ENCODE peak calls at places on chromosomes 6 and 20, in eight cellular contexts. O is endothelial cell; Y is OCI-LY7; Q is stimulated activated effector memory CD8-positive, alpha-beta T cell treated with anti-CD3 and anti-CD28 coated beads, Interleukin-12 subunit alpha, Interleukin-12 subunit beta, amount 100 ng/mL, for 72 hours; H is caudate nucleus; L is GM04503; I is right cardiac atrium; F is activated gamma-delta T cell treated with anti-CD3 and anti-CD28 coated beads, Interleukin-2, amount 50 U/mL, for 16 hours. C is an unnamed sample.

GRCh38 chr20:55446301-55446700 is 559.0 kb downstream of the CBLN4 start:
- DNase-seq in O (no peak), Y (no peak), Q (no peak), H (no peak), L (no peak), I (no peak), F (no peak), C (no peak)

GRCh38 chr20:23515250-23515939 is 24.5 kb downstream of the CST8 start:
- DNase-seq in O (no peak), Y (no peak), Q (no peak), H (no peak), L (peak; percentile 27), I (no peak), F (no peak), C (no peak)

GRCh38 chr20:57598060-57598459 is 22.2 kb downstream of the ZBP1 start:
- DNase-seq in O (no peak), Y (no peak), Q (no peak), H (no peak), L (no peak), I (no peak), F (no peak), C (no peak)

GRCh38 chr6:3250278-3250677 is 8.5 kb upstream of the PSMG4 start:
- DNase-seq in O (no peak), Y (no peak), Q (no peak), H (no peak), L (no peak), I (no peak), F (no peak), C (no peak)

GRCh38 chr20:4601630-4602296 is 119.9 kb upstream of the PRND start:
- DNase-seq in O (no peak), Y (no peak), Q (no peak), H (peak; percentile 80), L (no peak), I (peak; percentile 59), F (no peak), C (no peak)

GRCh38 chr6:136079701-136080565 is 170.2 kb downstream of the MTFR2 start:
- DNase-seq in O (no peak), Y (no peak), Q (no peak), H (no peak), L (no peak), I (no peak), F (no peak), C (no peak)

GRCh38 chr6:163338671-163339405 is 75.7 kb upstream of the QKI start:
- DNase-seq in O (peak; percentile 25), Y (no peak), Q (no peak), H (peak; percentile 76), L (peak; percentile 56), I (no peak), F (no peak), C (no peak)

GRCh38 chr6:40713002-40713719 is 126.0 kb upstream of the LRFN2 start:
- DNase-seq in O (no peak), Y (no peak), Q (no peak), H (no peak), L (no peak), I (no peak), F (no peak), C (no peak)

GRCh38 chr20:21099653-21100589 is 6.2 kb downstream of the LINC00237 start:
- DNase-seq in O (peak; percentile 67), Y (peak; percentile 69), Q (no peak), H (peak; percentile 19), L (no peak), I (peak; percentile 28), F (no peak), C (no peak)

GRCh38 chr20:53582574-53583351 is 10.9 kb downstream of the ZNF217 start:
- DNase-seq in O (no peak), Y (peak; percentile 37), Q (no peak), H (no peak), L (peak; percentile 93), I (peak; percentile 26), F (no peak), C (peak; percentile 79)

GRCh38 chr6:158337332-158337731 is 25.1 kb downstream of the TULP4 start:
- DNase-seq in O (no peak), Y (no peak), Q (no peak), H (no peak), L (no peak), I (no peak), F (no peak), C (no peak)

GRCh38 chr20:51712501-51713212 is 55.5 kb downstream of the ATP9A start:
- DNase-seq in O (peak; percentile 31), Y (no peak), Q (no peak), H (peak; percentile 40), L (no peak), I (no peak), F (no peak), C (no peak)

GRCh38 chr6:78607188-78607587 is 260.2 kb upstream of the IRAK1BP1 start:
- DNase-seq in O (no peak), Y (no peak), Q (no peak), H (no peak), L (peak; percentile 26), I (no peak), F (no peak), C (no peak)

GRCh38 chr20:46215913-46216707 is 92.2 kb downstream of the CDH22 start:
- DNase-seq in O (no peak), Y (no peak), Q (no peak), H (peak; percentile 37), L (no peak), I (peak; percentile 47), F (no peak), C (no peak)

GRCh38 chr6:153084393-153084792 is 46.7 kb downstream of the RGS17 start:
- DNase-seq in O (no peak), Y (no peak), Q (no peak), H (no peak), L (no peak), I (no peak), F (no peak), C (peak; percentile 31)

GRCh38 chr6:89575562-89575960 is 63.0 kb downstream of the LYRM2 start:
- DNase-seq in O (no peak), Y (no peak), Q (no peak), H (no peak), L (no peak), I (no peak), F (no peak), C (no peak)

GRCh38 chr6:126926926-126927325 is 191.5 kb upstream of the RSPO3 start:
- DNase-seq in O (no peak), Y (no peak), Q (no peak), H (no peak), L (no peak), I (no peak), F (no peak), C (no peak)

GRCh38 chr20:63283397-63284082 is 9.4 kb upstream of the COL20A1 start:
- DNase-seq in O (no peak), Y (no peak), Q (no peak), H (no peak), L (no peak), I (no peak), F (no peak), C (no peak)

GRCh38 chr6:42141603-42142117 is 760 bp downstream of the C6orf132 start:
- DNase-seq in O (no peak), Y (no peak), Q (no peak), H (no peak), L (no peak), I (no peak), F (no peak), C (no peak)

GRCh38 chr6:15663057-15663638 is 320 bp upstream of the DTNBP1 start:
- DNase-seq in O (no peak), Y (no peak), Q (no peak), H (no peak), L (no peak), I (no peak), F (no peak), C (peak; percentile 9)

C was measured in fibroblast of the conjunctiva.